ENCODE peak calls at places on chromosomes 16 and 17, in ten cellular contexts. A is upper lobe of right lung; U is fibroblast of pulmonary artery; Z is CD4-positive, alpha-beta T cell; G is lung; L is progenitor cell of endocrine pancreas; B is nephron progenitor cell; N is SK-N-SH; E is Calu3; O is heart right ventricle. X is an unnamed sample.

GRCh38 chr17:7862692-7863437 is 5.1 kb downstream of the CYB5D1 start:
- DNase-seq in E (peak; percentile 32), G (no peak), A (no peak), O (peak; percentile 62), N (peak; percentile 71), U (peak; percentile 65), Z (peak; percentile 31), B (peak; percentile 63), L (no peak), X (no peak)

GRCh38 chr17:36674278-36674650 is 72.9 kb downstream of the MRM1 start:
- DNase-seq in U (no peak), E (no peak), A (no peak), B (no peak), G (no peak), L (no peak), O (no peak), Z (peak; percentile 41), N (no peak), X (no peak)

GRCh38 chr17:48003686-48004120 is 32.8 kb downstream of the CDK5RAP3 start:
- DNase-seq in N (no peak), G (no peak), L (no peak), A (no peak), O (no peak), B (no peak), Z (no peak), U (no peak), E (no peak), X (no peak)

GRCh38 chr17:41645371-41646063 is 21.1 kb upstream of the KRT17 start:
- DNase-seq in L (no peak), U (peak; percentile 58), N (no peak), O (no peak), E (peak; percentile 50), Z (no peak), G (no peak), B (no peak), A (no peak), X (no peak)

GRCh38 chr16:65756163-65756562 is 610.3 kb upstream of the CDH5 start:
- DNase-seq in Z (no peak), E (no peak), U (no peak), L (no peak), B (no peak), O (no peak), A (no peak), G (no peak), N (peak; percentile 36), X (no peak)

GRCh38 chr17:5419959-5420653 is at the start of gene RPAIN:
- DNase-seq in G (peak; percentile 86), L (peak; percentile 74), A (peak; percentile 93), U (peak; percentile 87), E (peak; percentile 81), B (peak; percentile 78), O (peak; percentile 90), N (peak; percentile 88), Z (peak; percentile 73), X (peak; percentile 85)

GRCh38 chr16:88008835-88009234 is 57.6 kb downstream of the BANP start:
- DNase-seq in G (no peak), B (no peak), L (no peak), U (no peak), N (no peak), O (no peak), Z (no peak), A (no peak), E (no peak), X (no peak)

GRCh38 chr17:64164592-64165285 is 34.8 kb upstream of the ERN1 start:
- DNase-seq in A (no peak), Z (no peak), N (peak; percentile 46), U (no peak), G (no peak), L (no peak), E (no peak), O (no peak), B (no peak), X (no peak)

GRCh38 chr17:45093444-45094110 is 32.5 kb downstream of the NMT1 start:
- DNase-seq in A (no peak), E (no peak), G (no peak), Z (no peak), U (no peak), B (no peak), O (peak; percentile 36), N (no peak), L (no peak), X (no peak)

GRCh38 chr16:88477631-88478030 is 24.6 kb downstream of the ZFPM1 start:
- DNase-seq in L (no peak), A (no peak), E (no peak), G (no peak), N (no peak), O (no peak), U (no peak), B (no peak), Z (no peak), X (no peak)

GRCh38 chr16:81879625-81880024 is 100.5 kb downstream of the PLCG2 start:
- DNase-seq in O (no peak), B (no peak), N (no peak), Z (no peak), A (no peak), L (no peak), E (no peak), G (no peak), U (no peak), X (no peak)
- TF ChIP-seq CTCF in O (peak; percentile 42), B (no peak), N (peak; percentile 38), Z (no peak), A (peak; percentile 25), L (no peak), E (peak; percentile 27), G (no peak), U (no peak), X (no peak)

GRCh38 chr17:77644981-77645380 is 313.5 kb upstream of the TNRC6C start:
- DNase-seq in O (no peak), A (peak; percentile 53), N (no peak), B (peak; percentile 22), Z (peak; percentile 25), E (no peak), G (no peak), L (no peak), U (no peak), X (no peak)
- TF ChIP-seq CTCF in O (peak; percentile 29), A (no peak), N (no peak), B (no peak), Z (peak; percentile 57), E (no peak), G (no peak), L (peak; percentile 35), U (no peak), X (no peak)

DNA sequence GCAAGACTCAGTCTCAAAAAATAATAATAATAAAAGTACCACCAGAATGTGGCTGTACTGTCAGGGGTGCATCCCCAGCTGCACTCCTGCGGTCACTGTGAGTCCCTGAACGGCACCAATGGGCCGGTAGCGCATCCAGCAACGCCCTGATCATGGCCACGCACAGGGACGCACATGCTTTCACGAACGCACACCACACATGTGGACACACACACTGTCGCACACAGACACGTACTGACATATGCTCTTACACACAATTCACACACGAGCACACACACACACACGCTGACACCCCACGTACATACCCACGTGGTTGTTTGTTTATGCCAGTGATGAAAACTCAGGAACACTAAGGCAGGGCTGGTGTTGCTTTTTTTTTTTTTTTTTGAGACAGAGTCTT is 21.8 kb downstream of the DOC2B start:
- DNase-seq in B (no peak), E (no peak), L (no peak), A (no peak), O (no peak), Z (no peak), G (no peak), N (no peak), U (no peak), X (no peak)
- TF ChIP-seq CTCF in B (no peak), E (no peak), L (no peak), A (no peak), O (no peak), Z (no peak), G (no peak), N (no peak), U (no peak), X (no peak)

GRCh38 chr17:1299729-1300579 is 20.5 kb downstream of the TRARG1 start:
- DNase-seq in Z (no peak), G (no peak), U (no peak), E (no peak), B (no peak), L (no peak), N (no peak), O (peak; percentile 23), A (no peak), X (no peak)

GRCh38 chr17:1301546-1301945 is 22.1 kb downstream of the TRARG1 start:
- DNase-seq in N (no peak), U (no peak), G (no peak), E (no peak), B (no peak), O (no peak), Z (no peak), A (no peak), L (no peak), X (no peak)

GRCh38 chr17:1302761-1303160 is 23.3 kb downstream of the TRARG1 start:
- DNase-seq in U (no peak), A (no peak), N (no peak), O (no peak), E (no peak), L (no peak), G (no peak), B (no peak), Z (no peak), X (no peak)

GRCh38 chr17:1298616-1299015 is 19.2 kb downstream of the TRARG1 start:
- DNase-seq in L (peak; percentile 34), U (no peak), E (peak; percentile 6), Z (peak; percentile 19), A (peak; percentile 70), B (peak; percentile 67), N (no peak), O (no peak), G (no peak), X (no peak)

DNA sequence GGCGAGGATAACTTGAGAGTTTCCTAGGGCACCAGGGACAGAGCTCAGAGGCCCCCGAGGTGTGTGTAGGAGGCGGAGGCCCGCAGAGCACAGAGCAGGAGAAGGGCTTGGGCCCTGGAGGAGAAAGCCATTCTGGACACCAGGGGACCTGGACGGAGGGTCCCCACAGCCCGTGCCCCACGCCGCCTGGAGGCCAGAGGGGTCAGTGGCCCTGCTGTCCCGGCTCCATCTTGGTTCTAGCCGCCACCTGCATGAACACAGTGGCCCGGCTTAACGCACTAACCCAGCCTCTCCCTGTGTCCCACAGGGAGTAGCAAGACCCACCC is 21.1 kb downstream of the TRARG1 start:
- DNase-seq in A (no peak), G (no peak), B (no peak), N (no peak), U (no peak), E (no peak), Z (no peak), O (no peak), L (no peak), X (no peak)
- TF ChIP-seq CTCF in A (no peak), G (no peak), B (no peak), N (no peak), U (no peak), E (no peak), Z (no peak), O (no peak), L (no peak), X (no peak)

GRCh38 chr16:24409045-24409444 is 130.3 kb upstream of the RBBP6 start:
- DNase-seq in B (no peak), O (no peak), N (peak; percentile 19), A (no peak), E (peak; percentile 12), Z (no peak), G (no peak), U (no peak), L (no peak), X (no peak)
- TF ChIP-seq CTCF in B (peak; percentile 20), O (no peak), N (peak; percentile 26), A (no peak), E (no peak), Z (no peak), G (no peak), U (no peak), L (peak; percentile 38), X (no peak)